ENCODE peak calls at places on chromosomes 6 and 20, in seven cellular contexts. H is K562, V is IMR-90, I is SK-N-SH, B is A549, N is GM12878, T is HepG2. U is an unnamed sample.

GRCh38 chr20:1383621-1384404 is 9.0 kb downstream of the FKBP1A start:
- DNase-seq in H (no peak), V (no peak), I (no peak), B (no peak), N (no peak), T (no peak), U (no peak)

GRCh38 chr6:84052204-84052882 is 18.8 kb downstream of the MRAP2 start:
- DNase-seq in H (peak; percentile 55), V (peak; percentile 50), I (peak; percentile 52), B (no peak), N (no peak), T (peak; percentile 35), U (peak; percentile 64)

GRCh38 chr20:61742097-61742805 is 323.4 kb downstream of the TAF4 start:
- DNase-seq in H (no peak), V (no peak), I (no peak), B (no peak), N (no peak), T (no peak), U (no peak)

GRCh38 chr6:44100088-44100550 is 27.1 kb downstream of the MRPL14 start:
- DNase-seq in H (peak; percentile 50), V (peak; percentile 37), I (peak; percentile 47), B (peak; percentile 38), N (no peak), T (peak; percentile 69), U (no peak)

GRCh38 chr6:113018351-113019151 is 671.4 kb downstream of the RFPL4B start:
- DNase-seq in H (no peak), V (peak; percentile 74), I (no peak), B (no peak), N (no peak), T (no peak), U (no peak)

GRCh38 chr6:51644426-51644825 is 443.0 kb downstream of the PKHD1 start:
- DNase-seq in H (no peak), V (no peak), I (no peak), B (no peak), N (no peak), T (no peak), U (no peak)

GRCh38 chr6:66772785-66773184 is 1065.8 kb upstream of the EYS start:
- DNase-seq in H (no peak), V (no peak), I (no peak), B (no peak), N (no peak), T (no peak), U (no peak)

GRCh38 chr6:159821111-159821510 is 21.0 kb downstream of the PNLDC1 start:
- DNase-seq in H (no peak), V (no peak), I (no peak), B (no peak), N (no peak), T (no peak), U (no peak)

GRCh38 chr6:56288347-56288746 is 41.0 kb upstream of the COL21A1 start:
- DNase-seq in H (no peak), V (no peak), I (no peak), B (no peak), N (no peak), T (no peak), U (no peak)

GRCh38 chr6:167402195-167402686 is 77.4 kb downstream of the TTLL2 start:
- DNase-seq in H (no peak), V (no peak), I (no peak), B (no peak), N (no peak), T (no peak), U (no peak)

GRCh38 chr6:56335733-56336132 is 88.4 kb upstream of the COL21A1 start:
- DNase-seq in H (no peak), V (peak; percentile 94), I (no peak), B (peak; percentile 19), N (no peak), T (no peak), U (no peak)

GRCh38 chr6:70299456-70299855 is 3.4 kb downstream of the COL9A1 start:
- DNase-seq in H (no peak), V (peak; percentile 10), I (no peak), B (no peak), N (no peak), T (no peak), U (no peak)

GRCh38 chr6:159062564-159062945 is 17.8 kb upstream of the TAGAP start:
- DNase-seq in H (no peak), V (no peak), I (no peak), B (no peak), N (no peak), T (no peak), U (no peak)

GRCh38 chr20:37469531-37469930 is 51.5 kb upstream of the NNAT start:
- DNase-seq in H (no peak), V (no peak), I (no peak), B (no peak), N (no peak), T (no peak), U (no peak)

GRCh38 chr6:9766240-9766915 is 648.5 kb downstream of the TFAP2A start:
- DNase-seq in H (no peak), V (peak; percentile 86), I (no peak), B (peak; percentile 5), N (peak; percentile 12), T (no peak), U (no peak)

GRCh38 chr20:32439132-32439829 is 81.2 kb downstream of the ASXL1 start:
- DNase-seq in H (no peak), V (peak; percentile 92), I (no peak), B (no peak), N (no peak), T (no peak), U (no peak)

GRCh38 chr20:11646359-11646758 is 271.3 kb upstream of the BTBD3 start:
- DNase-seq in H (no peak), V (no peak), I (no peak), B (no peak), N (no peak), T (no peak), U (no peak)

GRCh38 chr6:43763133-43763797 is 6.7 kb upstream of the VEGFA start:
- DNase-seq in H (no peak), V (peak; percentile 77), I (no peak), B (no peak), N (no peak), T (no peak), U (no peak)

GRCh38 chr6:140879861-140880260 is 1252.9 kb upstream of the GJE1 start:
- DNase-seq in H (no peak), V (peak; percentile 83), I (no peak), B (no peak), N (no peak), T (no peak), U (no peak)

GRCh38 chr6:169800668-169801395 is 49.4 kb downstream of the ERMARD start:
- DNase-seq in H (no peak), V (peak; percentile 82), I (no peak), B (peak; percentile 52), N (no peak), T (peak; percentile 91), U (no peak)

GRCh38 chr20:9185511-9185910 is 116.6 kb downstream of the PLCB4 start:
- DNase-seq in H (no peak), V (peak; percentile 89), I (no peak), B (no peak), N (no peak), T (no peak), U (no peak)

DNA sequence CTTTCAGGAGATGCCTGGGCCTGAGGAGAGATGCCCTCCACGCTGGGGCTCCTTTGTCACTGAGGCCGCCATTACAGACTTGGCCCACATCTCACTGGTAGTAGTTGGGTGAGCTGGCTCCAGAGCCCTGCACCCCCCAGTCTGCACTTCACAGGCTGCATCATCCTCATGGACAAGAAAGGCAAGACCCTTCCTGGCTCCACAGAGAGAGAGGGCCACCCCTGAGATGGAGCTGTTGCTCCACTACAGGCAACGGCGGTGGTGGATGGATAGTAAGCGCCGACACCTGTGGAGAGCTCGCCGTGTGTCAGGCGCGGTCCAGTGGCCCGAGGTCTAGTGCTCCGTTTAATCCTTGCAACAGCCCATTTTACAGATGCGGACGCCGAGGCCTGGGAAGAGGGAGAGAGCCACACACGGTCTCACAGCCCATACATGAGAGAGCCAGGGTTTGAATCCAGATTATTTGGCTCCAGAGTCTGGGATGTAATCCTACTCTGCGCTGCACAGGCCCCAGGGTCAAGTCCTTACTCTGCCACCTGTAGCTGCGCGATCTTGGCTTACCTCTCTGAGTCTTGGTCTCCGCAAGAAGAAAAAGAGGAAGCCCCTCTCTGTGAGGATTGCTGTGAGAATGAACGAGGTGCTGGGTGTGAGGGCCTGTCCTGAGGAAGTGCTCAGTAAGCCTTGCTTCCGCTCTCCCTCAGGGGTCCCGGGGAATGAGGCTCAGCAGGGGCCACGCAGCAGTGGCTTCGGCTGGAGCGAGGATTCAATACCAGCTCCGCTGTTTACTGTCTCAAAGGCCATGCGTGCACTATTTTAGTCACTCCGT is 34.5 kb downstream of the SPDEF start:
- DNase-seq in H (no peak), V (no peak), I (no peak), B (no peak), N (no peak), T (no peak), U (no peak)
- TF ChIP-seq RFX5 in H (no peak), V (no peak), I (no peak), B (no peak), N (no peak), T (no peak), U (no peak)

GRCh38 chr6:31356946-31357466 is at the start of gene HLA-B:
- DNase-seq in H (no peak), V (peak; percentile 87), I (peak; percentile 62), B (peak; percentile 10), N (peak; percentile 87), T (peak; percentile 49), U (peak; percentile 53)
- TF ChIP-seq RFX5 in H (peak; percentile 91), V (peak; percentile 94), I (peak; percentile 95), B (peak; percentile 88), N (peak; percentile 98), T (peak; percentile 91), U (peak; percentile 96)

DNA sequence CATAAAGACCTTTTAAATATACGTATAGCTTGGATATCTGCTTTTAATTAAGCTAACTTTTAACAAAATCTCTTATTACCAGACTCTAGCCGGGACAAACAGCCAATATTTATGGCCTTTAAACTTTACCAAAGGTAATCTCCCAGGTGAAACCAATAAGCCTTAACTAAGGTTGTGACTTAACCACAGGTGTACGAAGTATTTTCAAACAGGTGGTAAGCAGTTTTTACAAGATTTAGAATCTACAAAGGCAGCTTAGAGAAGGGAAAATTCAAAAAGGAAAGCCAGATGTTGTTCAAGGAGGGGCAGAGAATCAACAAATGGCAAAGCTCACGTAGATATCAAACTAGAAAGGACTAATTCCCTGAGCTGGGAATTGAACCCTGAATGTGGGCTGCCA is 15.8 kb downstream of the WFDC2 start:
- DNase-seq in H (no peak), V (no peak), I (no peak), B (no peak), N (no peak), T (no peak), U (no peak)
- TF ChIP-seq RFX5 in H (no peak), V (no peak), I (no peak), B (no peak), N (no peak), T (no peak), U (no peak)

DNA sequence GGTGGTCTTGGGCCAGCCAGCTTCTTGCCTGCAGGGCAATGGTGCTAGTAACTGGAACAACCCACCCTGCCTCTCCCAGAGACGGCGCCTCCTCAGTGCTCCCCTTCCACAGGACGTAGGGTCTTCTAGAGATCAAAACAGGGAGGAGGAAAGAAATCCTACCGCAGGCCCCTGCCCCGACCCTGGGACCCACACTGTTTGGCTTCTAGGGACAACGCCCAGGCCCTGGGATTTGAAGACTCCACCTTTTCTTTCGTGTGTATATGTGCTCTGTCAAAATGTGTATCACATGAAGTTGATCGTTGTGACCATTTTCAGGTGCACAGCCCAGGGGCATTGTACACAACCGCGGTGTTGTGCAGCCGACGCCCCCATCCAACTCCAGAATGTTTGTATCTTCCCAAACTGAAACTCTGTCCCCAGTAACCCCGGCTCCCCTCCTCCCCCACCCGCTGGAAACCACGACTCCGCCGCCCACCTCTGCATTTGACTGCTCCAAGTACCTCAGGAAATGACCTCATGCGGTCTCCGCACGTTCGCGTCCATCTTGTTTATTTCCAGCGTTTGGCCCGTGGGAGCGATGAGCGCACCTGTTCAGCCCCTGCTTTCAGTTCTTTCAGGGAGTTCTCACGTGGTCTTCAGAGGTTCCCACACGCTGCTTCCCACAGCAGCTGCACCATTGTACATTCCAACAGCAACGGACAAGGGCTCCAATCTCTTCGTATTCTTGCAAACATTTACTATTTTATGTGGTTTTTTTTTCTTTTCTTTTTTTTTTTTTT is 3.4 kb upstream of the BHLHE23 start:
- DNase-seq in H (peak; percentile 40), V (peak; percentile 47), I (no peak), B (no peak), N (peak; percentile 97), T (no peak), U (no peak)
- TF ChIP-seq RFX5 in H (no peak), V (no peak), I (no peak), B (no peak), N (no peak), T (no peak), U (no peak)

U was measured in H1.